ENCODE peak calls at places on chromosomes 11 and 22, in five cellular contexts. A is A549, Z is stomach, H is spleen, T is ovary. E is an unnamed sample.

GRCh38 chr22:44326549-44326881 is 13.8 kb upstream of the SHISAL1 start:
- DNase-seq in A (no peak), H (no peak), Z (no peak), T (no peak), E (no peak)

GRCh38 chr22:37552560-37553163 is 7.6 kb upstream of the CDC42EP1 start:
- DNase-seq in Z (no peak), H (no peak), T (peak; percentile 51), A (no peak), E (no peak)

GRCh38 chr22:20867179-20868099 is 8.6 kb downstream of the SNAP29 start:
- DNase-seq in T (peak; percentile 60), A (no peak), Z (peak; percentile 66), H (no peak), E (peak; percentile 34)

GRCh38 chr11:30788849-30789248 is 202.7 kb upstream of the MPPED2 start:
- DNase-seq in A (no peak), Z (no peak), H (no peak), T (no peak), E (no peak)

GRCh38 chr11:62108971-62109391 is 14.8 kb upstream of the INCENP start:
- DNase-seq in A (no peak), T (no peak), Z (no peak), H (no peak), E (no peak)

GRCh38 chr11:61959678-61960077 is 7.8 kb downstream of the FTH1 start:
- DNase-seq in Z (no peak), H (peak; percentile 71), T (peak; percentile 24), A (no peak), E (no peak)

GRCh38 chr11:3675971-3676370 is 4.8 kb upstream of the CHRNA10 start:
- DNase-seq in A (no peak), Z (no peak), T (no peak), H (no peak), E (no peak)

GRCh38 chr22:19855504-19856409 is 1.1 kb upstream of the GNB1L start:
- DNase-seq in A (peak; percentile 56), H (peak; percentile 85), T (peak; percentile 73), Z (peak; percentile 56), E (peak; percentile 76)

GRCh38 chr11:111736191-111736590 is 30.0 kb downstream of the PPP2R1B start:
- DNase-seq in A (no peak), H (peak; percentile 61), T (no peak), Z (no peak), E (no peak)
- H3K4me1 ChIP-seq in A (peaks cover 35% of the 10 kb centered on the region), H (peaks cover 51% of the 10 kb centered on the region), T (peaks cover 56% of the 10 kb centered on the region), Z (peaks cover 43% of the 10 kb centered on the region), E (peaks cover 65% of the 10 kb centered on the region)

GRCh38 chr11:75275581-75275980 is 35.0 kb downstream of the TPBGL start:
- DNase-seq in H (peak; percentile 94), T (peak; percentile 16), Z (peak; percentile 57), A (no peak), E (no peak)
- TF ChIP-seq POLR2A in H (no peak), T (no peak), Z (no peak), A (no peak), E (no peak)

DNA sequence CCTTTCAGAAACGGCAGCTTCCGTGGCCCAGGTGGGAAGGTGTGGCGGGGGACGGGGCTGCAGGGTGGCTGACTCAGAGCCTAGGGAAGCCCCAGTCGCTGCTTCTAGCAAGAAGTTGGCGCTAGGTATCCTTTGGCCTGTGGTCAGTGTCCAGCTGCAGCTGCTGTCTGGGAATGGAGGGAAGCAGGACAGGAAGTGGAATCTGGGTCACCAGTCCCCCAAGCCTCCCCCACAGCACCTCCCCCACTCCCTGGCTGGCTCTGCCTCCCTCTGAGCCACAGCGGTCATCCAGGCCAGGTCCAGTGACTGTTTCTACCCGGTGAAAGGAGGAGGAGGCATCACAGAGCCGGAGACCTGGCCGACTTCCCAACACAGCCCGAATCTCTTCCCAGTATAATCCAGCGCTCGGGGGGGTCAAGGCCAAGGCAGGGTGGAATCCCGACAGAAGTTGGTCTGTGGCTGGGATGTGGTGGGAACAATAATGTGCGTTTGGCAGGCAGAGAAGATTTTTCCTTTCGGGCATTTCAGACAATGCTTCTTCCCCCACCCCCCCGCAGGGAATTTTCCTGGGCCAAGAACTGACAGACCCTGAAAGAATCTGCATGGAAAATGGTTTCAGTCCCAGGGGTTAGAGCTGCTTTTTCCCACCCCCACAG is 45.1 kb downstream of the C11orf96 start:
- DNase-seq in H (no peak), Z (peak; percentile 45), T (peak; percentile 99), A (no peak), E (peak; percentile 66)
- H3K4me3 ChIP-seq in H (no peak overlapping the region), Z (no peak overlapping the region), T (no peak overlapping the region), A (no peak overlapping the region), E (no peak overlapping the region)

GRCh38 chr11:45809456-45810395 is 4.8 kb downstream of the SLC35C1 start:
- DNase-seq in T (no peak), A (no peak), H (no peak), Z (no peak), E (no peak)
- H3K4me1 ChIP-seq in T (peaks cover 11% of the 10 kb centered on the region), A (peaks cover 19% of the 10 kb centered on the region), H (peaks cover 52% of the 10 kb centered on the region), Z (peaks cover 47% of the 10 kb centered on the region), E (peaks cover 37% of the 10 kb centered on the region)

DNA sequence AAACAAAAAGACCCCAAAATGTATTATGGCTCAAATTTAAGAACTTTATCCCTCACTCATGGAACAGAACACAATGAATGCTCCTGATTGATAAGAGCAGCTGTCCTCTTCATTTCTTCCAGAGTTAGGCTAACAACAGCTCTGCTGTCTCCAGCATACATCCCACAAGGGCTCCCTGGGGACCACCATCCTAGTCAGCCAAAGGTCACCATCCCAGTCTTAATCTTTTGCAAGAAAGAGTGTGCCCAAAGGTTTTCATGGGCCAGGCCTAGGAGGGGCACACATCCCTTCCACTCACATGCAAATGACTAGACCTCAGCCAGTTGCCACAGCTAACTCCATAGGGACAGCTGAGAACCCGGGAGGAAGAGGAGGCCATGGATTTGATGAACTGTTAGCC is 555.3 kb downstream of the BUD13 start:
- DNase-seq in H (no peak), A (no peak), T (no peak), Z (no peak), E (no peak)
- TF ChIP-seq POLR2A in H (no peak), A (no peak), T (no peak), Z (no peak), E (no peak)

GRCh38 chr11:64638017-64638664 is 47.1 kb downstream of the SLC22A12 start:
- DNase-seq in A (no peak), T (no peak), Z (no peak), H (no peak), E (no peak)

GRCh38 chr11:64639885-64640284 is 48.9 kb downstream of the SLC22A12 start:
- DNase-seq in H (no peak), Z (no peak), A (no peak), T (no peak), E (no peak)

GRCh38 chr11:64638829-64639228 is 47.8 kb downstream of the SLC22A12 start:
- DNase-seq in A (no peak), Z (no peak), T (no peak), H (no peak), E (no peak)

GRCh38 chr11:64633555-64634159 is 42.6 kb downstream of the SLC22A12 start:
- DNase-seq in T (no peak), A (no peak), Z (no peak), H (no peak), E (no peak)

GRCh38 chr11:64637346-64638016 is 46.5 kb downstream of the SLC22A12 start:
- DNase-seq in T (no peak), A (no peak), Z (no peak), H (no peak), E (no peak)
- H3K4me3 ChIP-seq in T (peak overlapping the region; percentile 13), A (no peak overlapping the region), Z (peak overlapping the region; percentile 17), H (no peak overlapping the region), E (no peak overlapping the region)